ENCODE peak calls at places on chromosome 4, in nine cellular contexts. Q is cerebellar cortex; Z is GM03348; D is effector memory CD8-positive, alpha-beta T cell; V is T-helper 2 cell; X is stimulated activated CD8-positive, alpha-beta memory T cell treated with anti-CD3 and anti-CD28 coated beads, Interleukin-7, amount 100 ng/mL, for 1 hour; L is head of caudate nucleus; H is activated T-helper 1 cell treated with anti-CD3 and anti-CD28 coated beads, Interleukin-2, amount 50 U/mL, for 16 hours; T is HT-29. R is an unnamed sample.

GRCh38 chr4:184286346-184286745 is 68.7 kb upstream of the ENPP6 start:
- DNase-seq in Q (no peak), X (no peak), Z (peak), T (no peak), H (no peak), D (no peak), L (no peak), V (no peak), R (no peak)

GRCh38 chr4:27129871-27130277 is 269.2 kb downstream of the STIM2 start:
- DNase-seq in Q (no peak), T (no peak), Z (no peak), D (no peak), X (no peak), V (no peak), H (no peak), L (no peak), R (no peak)

GRCh38 chr4:143358923-143359694 is 22.4 kb downstream of the GAB1 start:
- DNase-seq in V (no peak), T (peak), H (no peak), L (no peak), Z (no peak), X (no peak), Q (no peak), D (no peak), R (no peak)

GRCh38 chr4:188821500-188821899 is 682.3 kb downstream of the TRIML1 start:
- DNase-seq in Q (no peak), H (no peak), T (no peak), X (no peak), L (no peak), Z (no peak), V (no peak), D (no peak), R (no peak)

GRCh38 chr4:165085946-165086345 is 26.7 kb downstream of the TMEM192 start:
- DNase-seq in Z (no peak), X (no peak), H (no peak), D (no peak), L (no peak), T (no peak), V (no peak), Q (no peak), R (no peak)

GRCh38 chr4:54764501-54764900 is 106.7 kb downstream of the KIT start:
- DNase-seq in H (no peak), Z (no peak), X (no peak), Q (no peak), T (no peak), D (no peak), V (no peak), L (no peak), R (no peak)

GRCh38 chr4:21415728-21416127 is 532.8 kb downstream of the KCNIP4 start:
- DNase-seq in Z (no peak), D (no peak), H (no peak), L (no peak), X (no peak), V (no peak), Q (no peak), T (no peak), R (no peak)

GRCh38 chr4:151152033-151152432 is 52.6 kb downstream of the RPS3A start:
- DNase-seq in X (no peak), T (no peak), D (no peak), Z (no peak), L (no peak), V (no peak), Q (no peak), H (no peak), R (no peak)

GRCh38 chr4:110164251-110164650 is 34.2 kb downstream of the ELOVL6 start:
- DNase-seq in V (no peak), L (no peak), T (peak), D (no peak), Z (peak), H (no peak), X (no peak), Q (no peak), R (no peak)

GRCh38 chr4:5992171-5993062 is 25.8 kb downstream of the C4orf50 start:
- DNase-seq in Q (no peak), T (no peak), Z (no peak), X (no peak), L (no peak), H (no peak), D (no peak), V (no peak), R (no peak)

GRCh38 chr4:108449139-108449538 is 171.2 kb upstream of the RPL34 start:
- DNase-seq in L (no peak), X (no peak), V (no peak), Q (no peak), Z (no peak), H (no peak), D (no peak), T (no peak), R (no peak)

GRCh38 chr4:187027231-187027760 is 303.6 kb upstream of the FAT1 start:
- DNase-seq in X (no peak), L (no peak), D (no peak), H (no peak), V (no peak), Q (no peak), Z (no peak), T (peak), R (no peak)

GRCh38 chr4:182697094-182697493 is 220.1 kb downstream of the DCTD start:
- DNase-seq in Q (no peak), T (no peak), X (no peak), L (no peak), Z (no peak), H (no peak), V (no peak), D (no peak), R (no peak)

GRCh38 chr4:151432654-151433053 is 23.7 kb downstream of the FHIP1A start:
- DNase-seq in Z (no peak), V (no peak), H (no peak), X (no peak), T (no peak), D (no peak), L (no peak), Q (no peak), R (no peak)

GRCh38 chr4:42750091-42750490 is 93.2 kb upstream of the ATP8A1 start:
- DNase-seq in T (peak), D (peak), X (no peak), Z (no peak), V (no peak), Q (no peak), H (no peak), L (no peak), R (no peak)

GRCh38 chr4:78532046-78532445 is 19.5 kb upstream of the ANXA3 start:
- DNase-seq in T (peak), D (no peak), L (no peak), H (no peak), Z (no peak), X (no peak), V (no peak), Q (no peak), R (no peak)

GRCh38 chr4:119729815-119730643 is 101.4 kb upstream of the PDE5A start:
- DNase-seq in V (no peak), H (no peak), Z (peak), L (no peak), D (no peak), Q (no peak), X (no peak), T (peak), R (no peak)

GRCh38 chr4:16294455-16294854 is 68.2 kb upstream of the TAPT1 start:
- DNase-seq in T (no peak), L (no peak), H (no peak), X (no peak), V (no peak), Q (no peak), Z (peak), D (no peak), R (no peak)

GRCh38 chr4:152109585-152110509 is 349.0 kb upstream of the GATB start:
- DNase-seq in X (no peak), D (no peak), H (no peak), V (no peak), T (no peak), Z (no peak), Q (peak), L (no peak), R (no peak)

GRCh38 chr4:2396781-2397368 is 21.6 kb downstream of the ZFYVE28 start:
- DNase-seq in D (no peak), Z (no peak), H (no peak), L (no peak), T (no peak), V (no peak), X (no peak), Q (no peak), R (no peak)

GRCh38 chr4:96227515-96227914 is 387.6 kb downstream of the PDHA2 start:
- DNase-seq in H (no peak), Q (no peak), D (no peak), V (no peak), L (no peak), T (no peak), Z (no peak), X (no peak), R (no peak)

GRCh38 chr4:173272987-173273386 is 61.2 kb downstream of the HMGB2 start:
- DNase-seq in X (no peak), Z (peak), T (no peak), D (no peak), Q (no peak), L (no peak), V (no peak), H (no peak), R (no peak)

GRCh38 chr4:39521253-39521908 is 5.9 kb downstream of the UGDH start:
- DNase-seq in V (no peak), H (no peak), D (no peak), T (no peak), Z (peak), X (no peak), Q (no peak), L (no peak), R (no peak)

GRCh38 chr4:24867766-24868296 is 45.0 kb downstream of the CCDC149 start:
- DNase-seq in X (no peak), H (no peak), L (no peak), Z (no peak), D (no peak), V (no peak), Q (no peak), T (no peak), R (no peak)

GRCh38 chr4:152605641-152606304 is 69.9 kb upstream of the FBXW7 start:
- DNase-seq in X (no peak), L (no peak), D (no peak), Z (peak), T (no peak), H (no peak), V (no peak), Q (no peak), R (no peak)

GRCh38 chr4:89899157-89899556 is 4.5 kb downstream of the MMRN1 start:
- DNase-seq in Z (no peak), T (no peak), L (no peak), H (no peak), Q (no peak), X (no peak), D (no peak), V (no peak), R (no peak)

GRCh38 chr4:7364979-7365378 is 69.8 kb downstream of the PSAPL1 start:
- DNase-seq in L (peak), T (no peak), H (no peak), Z (no peak), X (no peak), D (no peak), Q (no peak), V (no peak), R (no peak)

GRCh38 chr4:8859550-8860095 is 12.0 kb downstream of the HMX1 start:
- DNase-seq in D (no peak), H (no peak), L (no peak), V (no peak), X (no peak), Q (no peak), T (no peak), Z (no peak), R (no peak)

GRCh38 chr4:24544208-24544607 is 40.1 kb downstream of the DHX15 start:
- DNase-seq in Q (no peak), V (no peak), T (no peak), Z (no peak), X (no peak), D (no peak), L (no peak), H (no peak), R (no peak)